ENCODE peak calls at places on chromosome 19, in five cellular contexts. E, V, B, C and A are unnamed samples.

GRCh38 chr19:31274964-31275319 is 74.3 kb downstream of the TSHZ3 start:
- DNase-seq in C (no peak), E (no peak), B (no peak), V (no peak), A (no peak)

GRCh38 chr19:14112051-14112808 is 5.3 kb downstream of the PRKACA start:
- DNase-seq in B (no peak), E (peak), V (no peak), C (no peak), A (peak)

GRCh38 chr19:36113895-36114762 is 546 bp downstream of the POLR2I start:
- DNase-seq in C (no peak), V (peak), E (peak), B (no peak), A (no peak)

GRCh38 chr19:39765091-39766076 is 13.3 kb upstream of the LEUTX start:
- DNase-seq in C (no peak), E (peak), B (no peak), V (peak), A (peak)

GRCh38 chr19:15563325-15563794 is 51.7 kb upstream of the CYP4F8 start:
- DNase-seq in E (no peak), V (no peak), B (peak), C (no peak), A (peak)

GRCh38 chr19:51695702-51696315 is 2.7 kb downstream of the SPACA6 start:
- DNase-seq in B (no peak), C (no peak), E (no peak), V (no peak), A (no peak)

GRCh38 chr19:19606021-19606420 is 12.5 kb downstream of the PBX4 start:
- DNase-seq in E (no peak), B (no peak), C (no peak), V (no peak), A (no peak)

GRCh38 chr19:531009-531752 is 379 bp upstream of the CDC34 start:
- DNase-seq in B (peak), C (peak), V (peak), E (peak), A (peak)

GRCh38 chr19:53991224-53992113 is at the start of gene CACNG6:
- DNase-seq in B (no peak), E (peak), V (peak), C (no peak), A (no peak)

GRCh38 chr19:49920624-49921363 is 8.2 kb upstream of the ATF5 start:
- DNase-seq in E (no peak), V (no peak), B (no peak), C (no peak), A (no peak)

GRCh38 chr19:23392706-23393105 is 2.6 kb downstream of the ZNF91 start:
- DNase-seq in B (no peak), E (no peak), V (no peak), C (no peak), A (no peak)

GRCh38 chr19:1401138-1401888 is at the start of gene GAMT:
- DNase-seq in B (no peak), E (no peak), V (peak), C (peak), A (peak)

GRCh38 chr19:3986260-3987041 is 1.2 kb upstream of the EEF2 start:
- DNase-seq in V (peak), C (no peak), E (peak), B (no peak), A (peak)

GRCh38 chr19:10612515-10613119 is 12.7 kb upstream of the SLC44A2 start:
- DNase-seq in E (peak), C (no peak), B (no peak), V (no peak), A (peak)

GRCh38 chr19:33690461-33691427 is 69.0 kb downstream of the CHST8 start:
- DNase-seq in C (no peak), V (no peak), E (no peak), B (peak), A (no peak)

GRCh38 chr19:51946602-51947001 is 19.3 kb downstream of the ZNF613 start:
- DNase-seq in B (no peak), C (no peak), E (no peak), V (no peak), A (no peak)

GRCh38 chr19:12995596-12996541 is 594 bp downstream of the NFIX start:
- DNase-seq in V (no peak), E (no peak), C (no peak), B (no peak), A (peak)

GRCh38 chr19:18223860-18224524 is 2.2 kb downstream of the PDE4C start:
- DNase-seq in B (no peak), V (peak), C (no peak), E (peak), A (peak)

GRCh38 chr19:815079-815774 is 6.5 kb downstream of the PLPPR3 start:
- DNase-seq in E (no peak), B (no peak), V (no peak), C (no peak), A (no peak)

GRCh38 chr19:14404322-14404721 is 14.8 kb downstream of the DDX39A start:
- DNase-seq in C (no peak), B (no peak), V (no peak), E (no peak), A (no peak)

GRCh38 chr19:52237771-52238400 is 31.5 kb upstream of the ZNF766 start:
- DNase-seq in C (peak), E (peak), B (no peak), V (peak), A (peak)

GRCh38 chr19:31066385-31066784 is 282.9 kb downstream of the TSHZ3 start:
- DNase-seq in C (no peak), B (no peak), E (no peak), V (no peak), A (no peak)

GRCh38 chr19:49866933-49867782 is at the start of gene PNKP:
- DNase-seq in C (peak), B (peak), V (peak), E (peak), A (peak)

GRCh38 chr19:50912727-50913716 is 1.8 kb upstream of the KLK4 start:
- DNase-seq in C (no peak), V (no peak), B (no peak), E (no peak), A (no peak)

GRCh38 chr19:38204728-38205127 is 19.3 kb downstream of the DPF1 start:
- DNase-seq in B (no peak), C (no peak), E (no peak), V (no peak), A (no peak)

GRCh38 chr19:584240-585001 is 5.3 kb upstream of the HCN2 start:
- DNase-seq in C (peak), V (peak), E (peak), B (no peak), A (peak)

GRCh38 chr19:55232284-55232597 is 3.7 kb upstream of the TMEM86B start:
- DNase-seq in B (no peak), V (no peak), E (no peak), C (no peak), A (no peak)

GRCh38 chr19:12293771-12294307 is 844 bp downstream of the ZNF44 start:
- DNase-seq in E (peak), B (peak), V (peak), C (peak), A (peak)

GRCh38 chr19:18205180-18205915 is 1.5 kb upstream of the RAB3A start:
- DNase-seq in B (peak), C (no peak), E (peak), V (peak), A (peak)

GRCh38 chr19:45404557-45405434 is at the start of gene PPP1R13L:
- DNase-seq in C (no peak), B (peak), V (peak), E (peak), A (peak)

GRCh38 chr19:48230555-48231129 is 25.1 kb downstream of the CARD8 start:
- DNase-seq in E (no peak), C (no peak), V (no peak), B (no peak), A (no peak)

GRCh38 chr19:57406516-57407123 is 4.3 kb upstream of the ZNF17 start:
- DNase-seq in B (peak), V (peak), C (peak), E (peak), A (peak)

GRCh38 chr19:42291437-42291815 is 10.5 kb upstream of the PRR19 start:
- DNase-seq in E (no peak), C (no peak), V (no peak), B (no peak), A (no peak)
- H3K27ac ChIP-seq in E (no peak), C (no peak), V (no peak), B (no peak), A (no peak)

GRCh38 chr19:7772752-7773291 is 9.8 kb downstream of the CLEC4M start:
- DNase-seq in V (peak), C (no peak), E (no peak), B (no peak), A (no peak)
- H3K27ac ChIP-seq in V (no peak), C (no peak), E (no peak), B (no peak), A (no peak)

GRCh38 chr19:58475714-58476497 is at the start of gene ZNF446:
- DNase-seq in V (peak), C (peak), E (peak), B (peak), A (peak)

GRCh38 chr19:58477130-58477529 is 978 bp downstream of the ZNF446 start:
- DNase-seq in E (no peak), C (no peak), V (no peak), B (no peak), A (peak)

GRCh38 chr19:58476498-58477015 is 405 bp downstream of the ZNF446 start:
- DNase-seq in E (no peak), V (no peak), C (no peak), B (no peak), A (no peak)

GRCh38 chr19:58479303-58479702 is 3.2 kb downstream of the ZNF446 start:
- DNase-seq in V (no peak), C (no peak), E (no peak), B (no peak), A (no peak)

DNA sequence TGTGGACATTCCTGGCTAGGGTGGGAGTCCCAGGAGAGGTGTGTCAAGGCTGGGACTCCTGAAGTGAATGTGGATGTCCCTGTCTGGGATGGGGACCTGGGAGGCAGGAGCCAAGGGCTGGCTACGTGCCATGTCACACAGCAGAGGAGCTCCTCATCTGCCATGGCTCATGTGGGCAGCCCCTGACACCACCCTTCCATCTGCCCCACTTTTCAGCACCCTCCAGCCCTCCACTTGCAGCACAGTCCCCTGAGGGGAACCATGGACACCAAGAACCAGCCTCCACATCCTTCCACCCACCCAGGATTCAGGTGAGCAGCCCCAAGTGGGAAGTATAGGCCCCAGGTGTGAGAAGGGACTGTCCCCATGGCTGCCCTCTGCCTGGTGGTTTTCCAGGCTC is 1.7 kb downstream of the ZNF446 start:
- DNase-seq in V (no peak), C (no peak), E (no peak), B (no peak), A (peak)
- H3K27ac ChIP-seq in V (peak), C (no peak), E (no peak), B (peak), A (no peak)

GRCh38 chr19:7099597-7099921 is 30.1 kb downstream of the ZNF557 start:
- DNase-seq in E (no peak), B (no peak), C (no peak), V (no peak), A (no peak)
- H3K27ac ChIP-seq in E (peak), B (peak), C (peak), V (peak), A (peak)

GRCh38 chr19:6275170-6275744 is 4.5 kb downstream of the MLLT1 start:
- DNase-seq in E (no peak), C (no peak), B (no peak), V (no peak), A (no peak)
- H3K27ac ChIP-seq in E (peak), C (no peak), B (peak), V (peak), A (peak)